ENCODE peak calls at places on chromosomes 2 and 18, in ten cellular contexts. Q, X, T, N, U, C, J, B, K and G are unnamed samples.

GRCh38 chr2:68716948-68717661 is 17.5 kb upstream of the ARHGAP25 start:
- DNase-seq in Q (no peak), X (no peak), T (no peak), N (no peak), U (no peak), C (no peak), J (no peak), B (no peak), K (no peak), G (no peak)

GRCh38 chr2:135925571-135925970 is 49.3 kb upstream of the MCM6 start:
- DNase-seq in Q (no peak), X (no peak), T (no peak), N (no peak), U (peak; percentile 25), C (no peak), J (no peak), B (no peak), K (no peak), G (no peak)

GRCh38 chr18:62354171-62354570 is 29.1 kb downstream of the TNFRSF11A start:
- DNase-seq in Q (no peak), X (no peak), T (no peak), N (no peak), U (no peak), C (no peak), J (no peak), B (no peak), K (no peak), G (no peak)

GRCh38 chr2:138829326-138829725 is 49.1 kb upstream of the NXPH2 start:
- DNase-seq in Q (peak; percentile 24), X (no peak), T (peak; percentile 91), N (peak; percentile 22), U (no peak), C (peak; percentile 17), J (no peak), B (peak; percentile 22), K (no peak), G (peak; percentile 7)

GRCh38 chr2:15220618-15221017 is 340.5 kb downstream of the NBAS start:
- DNase-seq in Q (no peak), X (no peak), T (no peak), N (no peak), U (no peak), C (no peak), J (no peak), B (no peak), K (no peak), G (no peak)

GRCh38 chr18:11946756-11947155 is 34.6 kb upstream of the IMPA2 start:
- DNase-seq in Q (no peak), X (no peak), T (peak; percentile 55), N (no peak), U (peak; percentile 67), C (peak; percentile 51), J (no peak), B (peak; percentile 37), K (no peak), G (no peak)

GRCh38 chr2:102179788-102180686 is 6.8 kb upstream of the IL1RL2 start:
- DNase-seq in Q (no peak), X (no peak), T (no peak), N (no peak), U (no peak), C (no peak), J (no peak), B (no peak), K (no peak), G (no peak)

GRCh38 chr18:74506405-74507119 is 10.4 kb downstream of the CNDP2 start:
- DNase-seq in Q (no peak), X (no peak), T (peak; percentile 53), N (no peak), U (peak; percentile 52), C (no peak), J (no peak), B (no peak), K (no peak), G (no peak)

GRCh38 chr2:17540813-17541513 is 467 bp downstream of the VSNL1 start:
- DNase-seq in Q (peak; percentile 3), X (no peak), T (no peak), N (no peak), U (no peak), C (no peak), J (no peak), B (peak; percentile 22), K (no peak), G (peak; percentile 24)

GRCh38 chr2:11133238-11133935 is 21.9 kb upstream of the SLC66A3 start:
- DNase-seq in Q (no peak), X (no peak), T (peak; percentile 75), N (no peak), U (no peak), C (no peak), J (no peak), B (no peak), K (no peak), G (no peak)

GRCh38 chr2:66030553-66030952 is 404.4 kb upstream of the MEIS1 start:
- DNase-seq in Q (no peak), X (no peak), T (no peak), N (no peak), U (no peak), C (no peak), J (no peak), B (peak; percentile 26), K (no peak), G (no peak)

GRCh38 chr2:15914981-15915380 is 25.4 kb upstream of the MYCN start:
- DNase-seq in Q (no peak), X (no peak), T (peak; percentile 22), N (no peak), U (no peak), C (no peak), J (no peak), B (no peak), K (no peak), G (no peak)

GRCh38 chr2:240820607-240821428 is 799 bp upstream of the KIF1A start:
- DNase-seq in Q (no peak), X (peak; percentile 9), T (peak; percentile 88), N (no peak), U (no peak), C (no peak), J (no peak), B (no peak), K (no peak), G (peak; percentile 32)

GRCh38 chr2:121237980-121238665 is 46.9 kb downstream of the TFCP2L1 start:
- DNase-seq in Q (no peak), X (no peak), T (peak; percentile 78), N (no peak), U (no peak), C (peak; percentile 60), J (peak; percentile 52), B (peak; percentile 5), K (peak; percentile 63), G (no peak)

DNA sequence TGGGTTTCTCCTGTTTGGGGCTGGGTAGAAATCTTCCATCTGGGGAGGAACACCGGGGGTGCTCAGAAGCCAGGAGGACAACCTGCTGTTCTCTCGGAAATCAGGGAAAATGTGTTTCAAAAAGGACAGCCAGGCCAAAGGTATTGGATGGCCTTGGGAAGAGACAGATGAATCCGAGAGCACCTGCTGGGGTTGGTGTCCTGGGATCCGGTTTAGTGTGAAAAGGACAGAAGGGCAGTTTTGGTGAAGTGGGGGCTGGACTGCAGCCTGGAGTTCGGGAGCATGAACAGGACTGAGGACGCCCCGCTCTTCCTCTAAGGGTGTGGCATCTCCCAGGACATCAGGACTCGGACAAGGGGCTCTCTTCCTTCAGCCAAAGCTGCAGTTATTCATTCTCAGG is 24.9 kb upstream of the SNTG2 start:
- DNase-seq in Q (no peak), X (no peak), T (no peak), N (no peak), U (no peak), C (no peak), J (no peak), B (no peak), K (no peak), G (no peak)
- TF ChIP-seq CTCF in Q (no peak), X (no peak), T (no peak), N (no peak), U (no peak), C (no peak), J (no peak), B (no peak), K (no peak), G (no peak)

GRCh38 chr2:36492216-36492945 is 105.6 kb downstream of the FEZ2 start:
- DNase-seq in Q (peak; percentile 74), X (no peak), T (no peak), N (no peak), U (no peak), C (no peak), J (no peak), B (no peak), K (no peak), G (no peak)
- TF ChIP-seq CTCF in Q (no peak), X (no peak), T (no peak), N (no peak), U (no peak), C (no peak), J (no peak), B (no peak), K (peak; percentile 20), G (no peak)

GRCh38 chr2:98296435-98296834 is 49.8 kb upstream of the CNGA3 start:
- DNase-seq in Q (no peak), X (no peak), T (no peak), N (no peak), U (no peak), C (no peak), J (no peak), B (no peak), K (no peak), G (no peak)

GRCh38 chr2:98299506-98299905 is 46.8 kb upstream of the CNGA3 start:
- DNase-seq in Q (no peak), X (no peak), T (no peak), N (no peak), U (no peak), C (no peak), J (no peak), B (no peak), K (no peak), G (no peak)

GRCh38 chr2:98295721-98296414 is 50.4 kb upstream of the CNGA3 start:
- DNase-seq in Q (no peak), X (no peak), T (no peak), N (no peak), U (peak; percentile 4), C (no peak), J (no peak), B (peak; percentile 7), K (no peak), G (no peak)

GRCh38 chr2:98298685-98299180 is 47.5 kb upstream of the CNGA3 start:
- DNase-seq in Q (no peak), X (no peak), T (no peak), N (no peak), U (no peak), C (no peak), J (no peak), B (no peak), K (no peak), G (no peak)

GRCh38 chr2:98297817-98298684 is 48.2 kb upstream of the CNGA3 start:
- DNase-seq in Q (peak; percentile 44), X (no peak), T (peak; percentile 59), N (no peak), U (no peak), C (no peak), J (no peak), B (no peak), K (no peak), G (no peak)
- TF ChIP-seq CTCF in Q (no peak), X (no peak), T (peak; percentile 67), N (no peak), U (no peak), C (no peak), J (no peak), B (no peak), K (no peak), G (no peak)

DNA sequence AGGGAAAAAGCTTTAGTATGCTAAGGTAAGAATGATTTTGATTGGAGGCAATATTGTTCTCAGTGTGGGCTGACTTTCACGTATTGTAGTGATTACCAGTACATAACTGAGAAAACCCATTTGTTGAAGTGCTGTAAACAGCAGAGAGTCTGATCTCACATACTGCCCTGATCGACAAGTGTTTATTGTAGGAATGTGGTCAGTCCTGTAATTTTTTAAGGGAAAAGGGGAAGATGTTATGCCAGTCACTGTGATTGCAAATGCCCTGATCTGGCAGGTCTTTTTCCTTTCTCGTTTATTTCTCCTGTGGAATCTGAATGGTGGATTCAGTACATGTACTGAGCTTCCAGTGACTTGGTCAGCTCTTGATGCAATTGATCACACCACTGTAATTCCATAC is 11.5 kb downstream of the SPATS2L start:
- DNase-seq in Q (no peak), X (no peak), T (no peak), N (no peak), U (no peak), C (no peak), J (no peak), B (no peak), K (no peak), G (no peak)
- TF ChIP-seq CTCF in Q (no peak), X (no peak), T (no peak), N (no peak), U (no peak), C (no peak), J (no peak), B (no peak), K (no peak), G (no peak)